ENCODE peak calls at places on chromosomes 5 and 9, in four cellular contexts. C is OCI-LY7, G is endothelial cell of umbilical vein, H is body of pancreas. W is an unnamed sample. For H3K4me1, the result is how much of the 10 kb centered on the place peaks cover.

GRCh38 chr9:76602191-76602590 is 143.2 kb downstream of the GCNT1 start:
- DNase-seq in G (no peak), H (no peak), C (no peak), W (no peak)

GRCh38 chr9:33297455-33297854 is 7.1 kb downstream of the NFX1 start:
- DNase-seq in H (peak), C (peak), G (peak), W (no peak)

GRCh38 chr9:15606667-15607472 is 54.0 kb downstream of the CCDC171 start:
- DNase-seq in H (no peak), C (peak), G (peak), W (no peak)

GRCh38 chr5:81909677-81910076 is 62.1 kb upstream of the ATG10 start:
- DNase-seq in C (no peak), G (no peak), H (no peak), W (no peak)

GRCh38 chr5:116530276-116530675 is 44.3 kb downstream of the SEMA6A start:
- DNase-seq in G (no peak), H (no peak), C (no peak), W (no peak)

GRCh38 chr5:140111859-140112551 is 1.9 kb upstream of the PURA start:
- DNase-seq in C (peak), G (no peak), H (no peak), W (no peak)

GRCh38 chr9:70045452-70045851 is 1.8 kb downstream of the MAMDC2 start:
- DNase-seq in C (no peak), H (no peak), G (no peak), W (no peak)

GRCh38 chr9:36400332-36401178 is 486 bp upstream of the RNF38 start:
- DNase-seq in C (peak), G (peak), H (peak), W (peak)

GRCh38 chr5:56550227-56550626 is 265.1 kb upstream of the MAP3K1 start:
- DNase-seq in G (no peak), C (no peak), H (no peak), W (no peak)

GRCh38 chr9:89477395-89477794 is 20.5 kb downstream of the SEMA4D start:
- DNase-seq in G (no peak), H (no peak), C (no peak), W (no peak)
- H3K4me3 ChIP-seq in G (no peak), H (no peak), C (no peak), W (no peak)

DNA sequence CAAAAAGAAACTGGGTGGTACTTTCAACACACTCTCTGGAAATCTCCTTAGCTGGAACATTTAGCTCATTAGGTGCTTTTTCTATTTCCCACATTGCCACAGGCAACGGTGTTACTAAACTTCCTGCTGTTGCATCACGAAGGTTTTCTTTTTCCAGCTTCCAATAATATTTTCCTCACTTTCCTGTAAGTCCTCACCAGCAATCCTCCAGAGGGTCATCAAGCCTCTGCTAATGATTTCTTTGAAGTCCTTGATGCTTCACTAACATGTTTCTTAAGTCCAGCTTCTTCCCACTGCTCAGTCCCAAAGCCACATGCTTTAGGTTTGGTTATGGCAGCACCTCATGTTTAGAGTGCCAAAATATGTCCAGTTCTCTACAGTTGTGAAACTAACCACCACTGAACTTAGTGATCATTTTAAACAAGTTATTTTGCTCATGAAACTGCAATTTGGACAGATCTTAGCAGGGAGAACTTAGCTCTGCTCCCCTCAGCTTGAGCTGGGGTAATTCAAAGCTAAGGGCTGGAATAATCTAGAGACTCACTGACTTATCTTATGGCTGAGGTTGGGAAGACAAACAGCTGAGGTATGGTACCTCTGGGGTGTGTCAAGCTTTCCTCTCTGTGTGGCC is 39.9 kb upstream of the RETREG1 start:
- DNase-seq in G (peak), C (no peak), H (no peak), W (no peak)
- H3K27ac ChIP-seq in G (no peak), C (no peak), H (no peak), W (no peak)

GRCh38 chr5:1794896-1795290 is 4.7 kb downstream of the MRPL36 start:
- DNase-seq in H (no peak), G (no peak), C (no peak), W (no peak)
- H3K4me1 ChIP-seq in H (under half), G (under half), C (half or more), W (half or more)

GRCh38 chr9:95512751-95513120 is 4.0 kb downstream of the PTCH1 start:
- DNase-seq in H (no peak), G (no peak), C (no peak), W (no peak)

GRCh38 chr9:95511952-95512750 is 4.6 kb downstream of the PTCH1 start:
- DNase-seq in H (no peak), G (no peak), C (no peak), W (peak)

GRCh38 chr9:95514402-95514801 is 2.4 kb downstream of the PTCH1 start:
- DNase-seq in G (no peak), C (no peak), H (no peak), W (peak)

GRCh38 chr9:95515272-95516113 is 1.3 kb downstream of the PTCH1 start:
- DNase-seq in H (peak), G (peak), C (peak), W (peak)

GRCh38 chr9:95513722-95514121 is 3.0 kb downstream of the PTCH1 start:
- DNase-seq in C (no peak), G (no peak), H (no peak), W (no peak)
- H3K4me3 ChIP-seq in C (no peak), G (no peak), H (no peak), W (peak)

GRCh38 chr9:135927195-135928013 is 20.1 kb upstream of the CAMSAP1 start:
- DNase-seq in G (no peak), H (no peak), C (no peak), W (no peak)
- H3K27ac ChIP-seq in G (no peak), H (no peak), C (no peak), W (no peak)

GRCh38 chr5:132262882-132263547 is 5.5 kb downstream of the PDLIM4 start:
- DNase-seq in H (no peak), G (no peak), C (no peak), W (no peak)
- H3K4me1 ChIP-seq in H (under half), G (half or more), C (under half), W (half or more)

GRCh38 chr5:129098488-129099183 is 4.1 kb downstream of the ISOC1 start:
- DNase-seq in H (no peak), G (peak), C (no peak), W (no peak)
- H3K4me3 ChIP-seq in H (no peak), G (no peak), C (no peak), W (no peak)

DNA sequence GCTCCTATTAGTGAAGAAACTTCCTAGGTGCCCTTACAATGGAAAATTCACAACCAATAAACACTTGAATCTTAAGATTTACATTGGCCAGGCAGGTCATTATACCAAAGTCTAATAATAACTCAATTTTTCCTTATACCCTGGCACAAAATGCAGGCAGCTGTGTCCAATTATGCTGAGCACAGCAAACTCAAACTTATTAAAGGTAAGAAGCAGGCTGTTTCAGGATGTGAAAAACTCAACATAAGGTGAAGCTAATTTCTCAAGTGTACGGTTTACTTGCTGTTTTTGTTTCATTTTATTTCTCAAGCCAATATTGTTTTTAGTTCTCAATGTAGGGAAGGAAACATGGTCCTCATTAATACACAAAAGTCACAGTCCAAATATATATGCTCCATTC is 405.1 kb downstream of the KCTD16 start:
- DNase-seq in G (no peak), H (no peak), C (no peak), W (no peak)
- H3K27ac ChIP-seq in G (no peak), H (no peak), C (no peak), W (no peak)

GRCh38 chr5:150780180-150780692 is 1.7 kb downstream of the SMIM3 start:
- DNase-seq in G (no peak), C (no peak), H (peak), W (no peak)

GRCh38 chr5:150782850-150783249 is 4.3 kb downstream of the SMIM3 start:
- DNase-seq in H (no peak), G (peak), C (no peak), W (no peak)

GRCh38 chr5:150783422-150783928 is 4.9 kb downstream of the SMIM3 start:
- DNase-seq in G (peak), C (peak), H (peak), W (no peak)

GRCh38 chr5:150780816-150781221 is 2.3 kb downstream of the SMIM3 start:
- DNase-seq in H (no peak), C (no peak), G (no peak), W (no peak)

GRCh38 chr5:150781706-150782614 is 3.4 kb downstream of the SMIM3 start:
- DNase-seq in H (peak), G (no peak), C (no peak), W (no peak)
- H3K4me1 ChIP-seq in H (half or more), G (under half), C (under half), W (under half)

DNA sequence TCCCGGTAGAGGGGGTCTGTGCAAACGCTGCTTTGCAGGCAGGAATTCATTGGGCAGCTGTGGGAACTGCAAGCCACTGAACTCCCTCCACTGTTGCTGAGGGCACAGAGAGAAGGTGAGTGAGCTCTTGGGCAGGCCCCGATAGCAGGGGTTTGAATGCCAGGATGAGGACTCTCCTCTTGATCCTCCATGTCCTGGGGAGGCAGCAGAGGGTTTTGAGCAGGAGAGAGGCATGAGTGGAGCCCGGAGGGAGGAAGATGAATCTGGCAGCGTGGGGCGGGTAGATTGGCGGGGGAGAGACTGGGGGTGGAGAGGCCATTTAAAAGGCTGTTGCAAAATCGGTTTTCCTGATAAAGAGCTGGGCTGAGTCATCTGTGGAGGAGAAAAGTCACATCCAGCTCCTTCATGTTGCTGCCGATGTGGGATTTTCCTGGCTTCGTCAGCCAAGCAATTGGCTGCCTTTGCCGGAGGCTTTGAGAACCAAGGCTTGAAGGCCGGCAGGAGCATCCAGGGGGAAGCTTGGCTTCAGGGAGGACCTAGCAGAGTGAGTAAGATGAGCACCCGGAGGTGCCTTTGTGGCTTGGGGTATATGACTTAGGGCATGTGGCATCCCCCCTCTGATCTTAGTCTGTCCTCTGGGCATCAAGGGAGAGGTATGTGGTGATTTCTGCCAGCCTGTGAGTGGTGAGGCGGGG is at the start of gene SYNPO:
- DNase-seq in G (peak), C (no peak), H (peak), W (peak)
- H3K4me3 ChIP-seq in G (peak), C (no peak), H (no peak), W (peak)

W was measured in SJSA1.